ENCODE peak calls at places on chromosome 6, in four cellular contexts. Z is OCI-LY7; G is T-cell; C is stimulated activated CD8-positive, alpha-beta memory T cell treated with anti-CD3 and anti-CD28 coated beads, Interleukin-7, amount 100 ng/mL, for 1 hour. F is an unnamed sample.
A peak's percentile ranks its signal among the peaks of the same experiment; 100 is the strongest.

GRCh38 chr6:39980839-39981580 is 46.7 kb upstream of the MOCS1 start:
- DNase-seq in Z (peak; percentile 34), G (no peak), C (no peak), F (no peak)

GRCh38 chr6:42093582-42094329 is 43.4 kb downstream of the TAF8 start:
- DNase-seq in Z (no peak), G (no peak), C (no peak), F (no peak)

GRCh38 chr6:20211941-20212391 is 303 bp downstream of the MBOAT1 start:
- DNase-seq in Z (no peak), G (peak; percentile 1), C (no peak), F (peak; percentile 41)

GRCh38 chr6:27668442-27669275 is 195.8 kb upstream of the ZNF184 start:
- DNase-seq in Z (peak; percentile 30), G (no peak), C (no peak), F (no peak)

GRCh38 chr6:90190752-90191393 is 105.8 kb downstream of the BACH2 start:
- DNase-seq in Z (no peak), G (no peak), C (no peak), F (no peak)

GRCh38 chr6:35258858-35259193 is 709 bp upstream of the ZNF76 start:
- DNase-seq in Z (no peak), G (peak; percentile 28), C (no peak), F (no peak)

GRCh38 chr6:37630281-37630799 is 67.3 kb downstream of the MDGA1 start:
- DNase-seq in Z (no peak), G (no peak), C (no peak), F (no peak)

GRCh38 chr6:18680842-18681241 is 293.7 kb downstream of the RNF144B start:
- DNase-seq in Z (no peak), G (no peak), C (no peak), F (no peak)

GRCh38 chr6:160217073-160217472 is 41.5 kb downstream of the SLC22A2 start:
- DNase-seq in Z (no peak), G (no peak), C (no peak), F (no peak)

GRCh38 chr6:29917843-29918242 is 24.5 kb upstream of the HLA-A start:
- DNase-seq in Z (peak; percentile 29), G (no peak), C (no peak), F (no peak)

GRCh38 chr6:100267721-100268123 is 197.0 kb downstream of the SIM1 start:
- DNase-seq in Z (no peak), G (no peak), C (no peak), F (no peak)

GRCh38 chr6:83417880-83418663 is 12.8 kb downstream of the ME1 start:
- DNase-seq in Z (peak; percentile 10), G (no peak), C (no peak), F (no peak)

GRCh38 chr6:142045380-142046270 is 87.1 kb upstream of the GJE1 start:
- DNase-seq in Z (no peak), G (no peak), C (no peak), F (no peak)

GRCh38 chr6:42923656-42924055 is 5.6 kb upstream of the CNPY3 start:
- DNase-seq in Z (no peak), G (no peak), C (no peak), F (no peak)

GRCh38 chr6:129006685-129007514 is 124.0 kb downstream of the LAMA2 start:
- DNase-seq in Z (no peak), G (no peak), C (no peak), F (no peak)

GRCh38 chr6:133977983-133978895 is 25.2 kb downstream of the TBPL1 start:
- DNase-seq in Z (no peak), G (no peak), C (no peak), F (no peak)

GRCh38 chr6:14921170-14921569 is 324.7 kb upstream of the JARID2 start:
- DNase-seq in Z (no peak), G (no peak), C (no peak), F (no peak)

GRCh38 chr6:115643762-115644161 is 416.9 kb downstream of the FRK start:
- DNase-seq in Z (no peak), G (no peak), C (no peak), F (no peak)

GRCh38 chr6:76866091-76866490 is 597.2 kb downstream of the HTR1B start:
- DNase-seq in Z (no peak), G (no peak), C (no peak), F (no peak)

GRCh38 chr6:83867527-83868161 is 8.2 kb downstream of the CYB5R4 start:
- DNase-seq in Z (peak; percentile 91), G (no peak), C (no peak), F (no peak)

F was measured in central memory CD8-positive, alpha-beta T cell.